ENCODE peak calls at places on chromosomes 7 and 10, in six cellular contexts. One of them, this sample, is unnamed.

GRCh38 chr7:140640060-140640611 is 477 bp downstream of the DENND2A start:
- DNase-seq in cardiac muscle cell: peak
- DNase-seq in dorsolateral prefrontal cortex: no peak
- DNase-seq in ovary: peak
- DNase-seq in RWPE1: peak
- DNase-seq in uterus: peak
- DNase-seq in this sample: no peak

GRCh38 chr10:123997486-123998196 is 95.8 kb downstream of the CHST15 start:
- DNase-seq in cardiac muscle cell: no peak
- DNase-seq in dorsolateral prefrontal cortex: no peak
- DNase-seq in ovary: no peak
- DNase-seq in RWPE1: peak
- DNase-seq in uterus: no peak
- DNase-seq in this sample: peak

GRCh38 chr7:127702938-127703337 is 50.9 kb downstream of the SND1 start:
- DNase-seq in cardiac muscle cell: no peak
- DNase-seq in dorsolateral prefrontal cortex: peak
- DNase-seq in ovary: no peak
- DNase-seq in RWPE1: no peak
- DNase-seq in uterus: no peak
- DNase-seq in this sample: no peak

GRCh38 chr10:46531737-46532136 is 24.7 kb downstream of the GPRIN2 start:
- DNase-seq in cardiac muscle cell: no peak
- DNase-seq in dorsolateral prefrontal cortex: no peak
- DNase-seq in ovary: no peak
- DNase-seq in RWPE1: no peak
- DNase-seq in uterus: no peak
- DNase-seq in this sample: no peak

GRCh38 chr10:11181996-11182395 is 164.3 kb downstream of the CELF2 start:
- DNase-seq in cardiac muscle cell: no peak
- DNase-seq in dorsolateral prefrontal cortex: peak
- DNase-seq in ovary: peak
- DNase-seq in RWPE1: no peak
- DNase-seq in uterus: peak
- DNase-seq in this sample: no peak

GRCh38 chr7:144534655-144535395 is 131.3 kb upstream of the NOBOX start:
- DNase-seq in cardiac muscle cell: no peak
- DNase-seq in dorsolateral prefrontal cortex: no peak
- DNase-seq in ovary: no peak
- DNase-seq in RWPE1: no peak
- DNase-seq in uterus: no peak
- DNase-seq in this sample: no peak

GRCh38 chr10:43427166-43427825 is 9.6 kb upstream of the ZNF487 start:
- DNase-seq in cardiac muscle cell: no peak
- DNase-seq in dorsolateral prefrontal cortex: no peak
- DNase-seq in ovary: no peak
- DNase-seq in RWPE1: no peak
- DNase-seq in uterus: no peak
- DNase-seq in this sample: no peak

GRCh38 chr7:107559864-107560263 is 3.9 kb downstream of the COG5 start:
- DNase-seq in cardiac muscle cell: no peak
- DNase-seq in dorsolateral prefrontal cortex: no peak
- DNase-seq in ovary: no peak
- DNase-seq in RWPE1: no peak
- DNase-seq in uterus: no peak
- DNase-seq in this sample: no peak

GRCh38 chr7:121286742-121287699 is 41.8 kb upstream of the WNT16 start:
- DNase-seq in cardiac muscle cell: no peak
- DNase-seq in dorsolateral prefrontal cortex: no peak
- DNase-seq in ovary: no peak
- DNase-seq in RWPE1: peak
- DNase-seq in uterus: no peak
- DNase-seq in this sample: no peak

GRCh38 chr10:118970770-118971169 is 58.7 kb upstream of the NANOS1 start:
- DNase-seq in cardiac muscle cell: peak
- DNase-seq in dorsolateral prefrontal cortex: no peak
- DNase-seq in ovary: no peak
- DNase-seq in RWPE1: no peak
- DNase-seq in uterus: no peak
- DNase-seq in this sample: peak

GRCh38 chr10:95397747-95398146 is 106.9 kb upstream of the PDLIM1 start:
- DNase-seq in cardiac muscle cell: no peak
- DNase-seq in dorsolateral prefrontal cortex: no peak
- DNase-seq in ovary: no peak
- DNase-seq in RWPE1: no peak
- DNase-seq in uterus: no peak
- DNase-seq in this sample: no peak

GRCh38 chr10:116069856-116070255 is 203.2 kb downstream of the GFRA1 start:
- DNase-seq in cardiac muscle cell: no peak
- DNase-seq in dorsolateral prefrontal cortex: no peak
- DNase-seq in ovary: no peak
- DNase-seq in RWPE1: no peak
- DNase-seq in uterus: peak
- DNase-seq in this sample: no peak

GRCh38 chr7:2451171-2452073 is 24.8 kb downstream of the GRIFIN start:
- DNase-seq in cardiac muscle cell: peak
- DNase-seq in dorsolateral prefrontal cortex: peak
- DNase-seq in ovary: peak
- DNase-seq in RWPE1: peak
- DNase-seq in uterus: peak
- DNase-seq in this sample: no peak

GRCh38 chr10:86329896-86330680 is 36.5 kb downstream of the GRID1 start:
- DNase-seq in cardiac muscle cell: no peak
- DNase-seq in dorsolateral prefrontal cortex: no peak
- DNase-seq in ovary: no peak
- DNase-seq in RWPE1: no peak
- DNase-seq in uterus: no peak
- DNase-seq in this sample: no peak

GRCh38 chr10:86333813-86334514 is 32.6 kb downstream of the GRID1 start:
- DNase-seq in cardiac muscle cell: no peak
- DNase-seq in dorsolateral prefrontal cortex: no peak
- DNase-seq in ovary: no peak
- DNase-seq in RWPE1: no peak
- DNase-seq in uterus: no peak
- DNase-seq in this sample: no peak

GRCh38 chr10:86331861-86332260 is 34.7 kb downstream of the GRID1 start:
- DNase-seq in cardiac muscle cell: no peak
- DNase-seq in dorsolateral prefrontal cortex: no peak
- DNase-seq in ovary: no peak
- DNase-seq in RWPE1: no peak
- DNase-seq in uterus: no peak
- DNase-seq in this sample: no peak

GRCh38 chr10:86329093-86329710 is 37.4 kb downstream of the GRID1 start:
- DNase-seq in cardiac muscle cell: no peak
- DNase-seq in dorsolateral prefrontal cortex: no peak
- DNase-seq in ovary: no peak
- DNase-seq in RWPE1: no peak
- DNase-seq in uterus: no peak
- DNase-seq in this sample: no peak

DNA sequence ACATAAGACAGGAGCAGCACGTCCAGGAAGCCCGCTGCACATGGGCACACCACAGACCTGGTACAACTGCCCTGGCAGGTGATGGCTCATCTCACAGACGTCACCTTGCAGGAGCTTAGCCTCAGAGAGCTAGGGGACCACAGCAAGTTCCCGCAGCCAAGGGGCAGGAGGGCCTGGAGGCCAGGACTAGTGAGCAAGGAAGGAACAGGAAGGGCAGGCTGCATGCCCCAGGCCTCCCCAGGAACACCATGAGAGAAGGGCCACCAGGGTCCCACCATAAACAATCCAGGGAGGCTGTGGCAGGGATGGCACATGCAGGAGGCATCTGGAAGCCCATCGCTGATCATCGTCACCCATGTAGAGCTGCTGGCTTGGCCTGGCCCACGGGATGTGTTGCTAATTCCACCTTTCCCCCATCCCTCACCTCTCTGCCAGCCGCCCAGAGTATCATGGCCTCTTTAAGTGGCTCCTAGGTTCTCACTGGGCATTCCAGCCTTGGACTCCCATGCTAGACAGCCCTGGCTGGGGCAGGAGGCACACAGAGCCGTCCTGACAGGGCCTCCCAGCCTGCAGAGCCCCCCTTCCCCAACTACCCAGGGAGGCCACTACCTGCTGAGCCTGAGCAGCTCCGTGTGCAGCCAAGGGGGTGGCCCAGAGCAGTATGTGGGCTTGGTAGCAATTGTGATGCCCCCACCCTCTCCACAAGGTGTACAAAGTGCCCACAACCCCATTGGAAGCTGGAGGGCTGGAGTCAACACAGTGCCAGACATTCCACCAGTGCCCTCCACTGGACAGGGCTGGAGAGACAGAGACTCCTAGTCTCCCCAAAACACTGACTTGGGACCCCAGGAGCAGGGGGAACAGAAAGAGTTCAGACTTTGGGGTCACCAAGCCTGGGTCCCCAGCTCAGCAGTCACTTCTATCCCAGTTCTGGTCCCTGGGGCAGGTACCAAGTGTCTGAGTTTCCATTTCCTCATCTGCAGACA is 35.5 kb downstream of the GRID1 start:
- DNase-seq in cardiac muscle cell: no peak
- DNase-seq in dorsolateral prefrontal cortex: no peak
- DNase-seq in ovary: no peak
- DNase-seq in RWPE1: no peak
- DNase-seq in uterus: no peak
- DNase-seq in this sample: no peak
- H3K27ac ChIP-seq in cardiac muscle cell: no peak
- H3K27ac ChIP-seq in dorsolateral prefrontal cortex: peak
- H3K27ac ChIP-seq in ovary: no peak
- H3K27ac ChIP-seq in RWPE1: no peak
- H3K27ac ChIP-seq in uterus: no peak
- H3K27ac ChIP-seq in this sample: no peak

GRCh38 chr10:1609596-1609995 is 127.7 kb downstream of the ADARB2 start:
- DNase-seq in cardiac muscle cell: no peak
- DNase-seq in dorsolateral prefrontal cortex: no peak
- DNase-seq in ovary: no peak
- DNase-seq in RWPE1: no peak
- DNase-seq in uterus: no peak
- DNase-seq in this sample: no peak

GRCh38 chr10:1607466-1607865 is 129.9 kb downstream of the ADARB2 start:
- DNase-seq in cardiac muscle cell: no peak
- DNase-seq in dorsolateral prefrontal cortex: no peak
- DNase-seq in ovary: no peak
- DNase-seq in RWPE1: no peak
- DNase-seq in uterus: no peak
- DNase-seq in this sample: no peak

GRCh38 chr10:1609038-1609411 is 128.3 kb downstream of the ADARB2 start:
- DNase-seq in cardiac muscle cell: no peak
- DNase-seq in dorsolateral prefrontal cortex: no peak
- DNase-seq in ovary: no peak
- DNase-seq in RWPE1: no peak
- DNase-seq in uterus: no peak
- DNase-seq in this sample: no peak

GRCh38 chr10:1605999-1606940 is 131.1 kb downstream of the ADARB2 start:
- DNase-seq in cardiac muscle cell: no peak
- DNase-seq in dorsolateral prefrontal cortex: no peak
- DNase-seq in ovary: no peak
- DNase-seq in RWPE1: no peak
- DNase-seq in uterus: no peak
- DNase-seq in this sample: no peak

DNA sequence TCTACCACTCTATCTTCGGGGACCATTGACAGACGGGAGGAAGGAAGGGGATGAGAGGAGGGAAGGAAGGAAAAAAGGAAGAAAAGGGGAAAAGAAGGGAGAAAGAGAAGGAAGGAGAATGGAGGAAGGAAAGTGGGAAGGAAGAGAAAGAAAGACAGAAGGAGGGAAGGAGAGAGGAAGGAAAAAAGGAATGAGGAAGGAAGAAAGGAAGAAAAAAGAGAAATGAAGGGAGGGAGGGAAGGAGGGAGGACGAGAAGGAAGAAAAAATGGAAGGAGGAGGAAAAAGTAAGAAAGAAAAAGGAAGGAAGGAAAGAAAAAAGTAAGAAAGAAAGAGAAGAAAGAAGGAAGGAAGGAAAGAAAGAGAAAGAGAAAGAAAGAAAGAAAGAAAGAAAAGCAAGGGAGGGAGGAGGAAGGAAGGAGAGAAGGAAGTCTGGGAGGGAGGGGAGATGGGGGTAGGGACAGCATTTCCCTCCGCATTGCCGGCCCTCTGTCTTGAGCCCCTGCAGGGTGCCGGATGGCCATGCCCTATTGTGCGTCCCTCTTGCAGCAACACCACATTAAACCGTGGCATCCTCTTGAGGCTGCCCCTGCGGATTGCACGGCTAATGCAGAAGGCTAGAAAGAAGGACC is 128.8 kb downstream of the ADARB2 start:
- DNase-seq in cardiac muscle cell: no peak
- DNase-seq in dorsolateral prefrontal cortex: no peak
- DNase-seq in ovary: no peak
- DNase-seq in RWPE1: no peak
- DNase-seq in uterus: no peak
- DNase-seq in this sample: no peak
- TF ChIP-seq CTCF in cardiac muscle cell: no peak
- TF ChIP-seq CTCF in dorsolateral prefrontal cortex: no peak
- TF ChIP-seq CTCF in ovary: no peak
- TF ChIP-seq CTCF in RWPE1: no peak
- TF ChIP-seq CTCF in uterus: no peak
- TF ChIP-seq CTCF in this sample: no peak

DNA sequence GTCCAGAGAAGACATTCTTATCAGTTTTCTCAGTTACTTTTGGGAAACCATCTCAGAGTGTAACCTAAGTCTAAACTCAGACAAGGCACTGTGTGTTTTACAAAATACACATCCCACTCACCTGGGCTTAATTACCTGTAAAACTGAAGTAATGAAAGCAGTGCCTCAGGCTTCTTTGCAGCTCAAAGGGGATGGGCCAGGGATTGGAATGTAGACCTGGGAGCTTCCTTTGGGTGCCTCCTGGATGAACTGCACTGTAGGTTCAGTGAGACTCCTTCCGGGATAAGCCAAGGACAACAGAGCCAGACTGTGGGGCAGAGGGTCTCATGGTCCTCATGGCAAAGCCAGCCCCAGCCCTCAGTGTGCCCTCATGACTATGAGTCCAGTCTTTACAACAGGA is 672.4 kb upstream of the GALNT17 start:
- DNase-seq in cardiac muscle cell: no peak
- DNase-seq in dorsolateral prefrontal cortex: no peak
- DNase-seq in ovary: no peak
- DNase-seq in RWPE1: peak
- DNase-seq in uterus: no peak
- DNase-seq in this sample: no peak
- H3K27ac ChIP-seq in cardiac muscle cell: no peak
- H3K27ac ChIP-seq in dorsolateral prefrontal cortex: no peak
- H3K27ac ChIP-seq in ovary: no peak
- H3K27ac ChIP-seq in RWPE1: no peak
- H3K27ac ChIP-seq in uterus: no peak
- H3K27ac ChIP-seq in this sample: no peak

DNA sequence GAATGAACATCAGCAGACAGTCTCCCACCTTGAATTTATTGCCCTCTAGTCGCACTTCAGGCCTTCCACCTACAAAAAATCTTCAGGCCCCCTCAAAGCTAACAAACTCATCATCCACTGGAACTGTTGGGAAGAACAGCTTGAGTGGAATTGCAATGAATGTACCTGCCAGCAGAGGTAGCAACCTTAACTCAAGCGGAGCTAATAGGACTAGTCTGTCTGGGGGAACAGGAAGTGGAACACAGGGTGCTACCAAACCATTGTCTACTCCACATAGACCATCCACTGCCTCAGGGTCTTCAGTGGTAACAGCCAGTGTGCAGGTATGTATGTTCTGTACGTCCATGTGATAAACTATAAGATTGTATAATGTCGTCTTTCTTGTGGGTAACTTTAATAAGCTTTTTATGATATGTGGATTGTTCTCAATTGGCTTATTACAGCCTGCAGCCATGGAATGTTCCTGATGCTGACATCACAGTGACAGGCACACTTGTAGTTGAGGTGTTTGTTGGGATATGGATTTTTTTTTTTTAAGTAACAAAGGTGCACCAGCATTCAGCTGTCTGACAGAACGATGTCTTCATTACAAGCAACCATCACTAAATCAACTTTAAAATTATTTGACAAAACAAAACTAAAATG is 53.3 kb downstream of the UBN2 start:
- DNase-seq in cardiac muscle cell: no peak
- DNase-seq in dorsolateral prefrontal cortex: no peak
- DNase-seq in ovary: no peak
- DNase-seq in RWPE1: no peak
- DNase-seq in uterus: no peak
- DNase-seq in this sample: no peak
- TF ChIP-seq CTCF in cardiac muscle cell: no peak
- TF ChIP-seq CTCF in dorsolateral prefrontal cortex: no peak
- TF ChIP-seq CTCF in ovary: no peak
- TF ChIP-seq CTCF in RWPE1: no peak
- TF ChIP-seq CTCF in uterus: no peak
- TF ChIP-seq CTCF in this sample: no peak

This sample was measured in coronary artery.